ENCODE peak calls at places on chromosomes 5 and 9, in six cellular contexts. Y, A, C, B, S and M are unnamed samples.

GRCh38 chr5:111221139-111221538 is 3.0 kb upstream of the CAMK4 start:
- DNase-seq in Y (no peak), A (no peak), C (no peak), B (no peak), S (no peak), M (no peak)

GRCh38 chr5:115806986-115807653 is 9.3 kb downstream of the CDO1 start:
- DNase-seq in Y (no peak), A (no peak), C (no peak), B (no peak), S (no peak), M (no peak)

GRCh38 chr5:5066276-5067186 is 73.6 kb upstream of the ADAMTS16 start:
- DNase-seq in Y (no peak), A (no peak), C (no peak), B (no peak), S (no peak), M (no peak)

GRCh38 chr5:174317261-174317894 is 271.9 kb downstream of the NSG2 start:
- DNase-seq in Y (peak; percentile 42), A (peak; percentile 53), C (peak; percentile 66), B (peak; percentile 47), S (no peak), M (no peak)

GRCh38 chr9:133171161-133171955 is 7.6 kb upstream of the GBGT1 start:
- DNase-seq in Y (no peak), A (no peak), C (no peak), B (no peak), S (no peak), M (no peak)

GRCh38 chr9:78118742-78119473 is 87.3 kb upstream of the GNAQ start:
- DNase-seq in Y (no peak), A (peak; percentile 20), C (no peak), B (no peak), S (no peak), M (no peak)

GRCh38 chr5:177447066-177447610 is 524 bp downstream of the PRR7 start:
- DNase-seq in Y (peak; percentile 74), A (peak; percentile 25), C (peak; percentile 73), B (peak; percentile 64), S (no peak), M (no peak)

GRCh38 chr9:109411069-109411761 is 86.9 kb downstream of the PTPN3 start:
- DNase-seq in Y (no peak), A (no peak), C (no peak), B (no peak), S (no peak), M (no peak)

GRCh38 chr9:111052831-111053230 is 14.6 kb upstream of the LPAR1 start:
- DNase-seq in Y (no peak), A (peak; percentile 75), C (no peak), B (no peak), S (no peak), M (no peak)

GRCh38 chr5:106875591-106876297 is 795.0 kb downstream of the EFNA5 start:
- DNase-seq in Y (peak; percentile 16), A (peak; percentile 36), C (no peak), B (peak; percentile 28), S (peak; percentile 35), M (no peak)